ENCODE peak calls at places on chromosomes 12 and 14, in five cellular contexts. P is upper lobe of left lung, V is foreskin fibroblast, D is HuH-7, Q is iris pigment epithelial cell. H is an unnamed sample.

GRCh38 chr14:56648508-56649301 is 69.1 kb downstream of the TMEM260 start:
- DNase-seq in D (no peak), P (peak; percentile 38), Q (no peak), V (no peak), H (no peak)

GRCh38 chr12:48010366-48010970 is 6.2 kb upstream of the COL2A1 start:
- DNase-seq in P (no peak), V (no peak), D (no peak), Q (no peak), H (no peak)

GRCh38 chr12:97921957-97922722 is 459.5 kb downstream of the RMST start:
- DNase-seq in P (no peak), Q (peak; percentile 58), D (no peak), V (peak; percentile 59), H (no peak)

GRCh38 chr12:12819752-12820311 is 6.7 kb downstream of the DDX47 start:
- DNase-seq in Q (peak; percentile 99), P (no peak), V (peak; percentile 97), D (no peak), H (no peak)

GRCh38 chr14:74941676-74942097 is 13.7 kb downstream of the PGF start:
- DNase-seq in V (peak; percentile 57), Q (peak; percentile 70), P (peak; percentile 79), D (no peak), H (no peak)

GRCh38 chr12:56128669-56129209 is 672 bp downstream of the ESYT1 start:
- DNase-seq in P (no peak), Q (peak; percentile 22), V (no peak), D (no peak), H (no peak)

GRCh38 chr14:101073598-101073965 is 170.1 kb upstream of the RTL1 start:
- DNase-seq in P (no peak), Q (no peak), D (no peak), V (no peak), H (no peak)

GRCh38 chr14:78508023-78508422 is 337.9 kb downstream of the NRXN3 start:
- DNase-seq in Q (no peak), D (no peak), P (no peak), V (no peak), H (no peak)

GRCh38 chr14:31578266-31578665 is 17.1 kb downstream of the NUBPL start:
- DNase-seq in D (no peak), V (no peak), Q (peak; percentile 24), P (no peak), H (no peak)

GRCh38 chr12:93300611-93301021 is 77.1 kb upstream of the NUDT4 start:
- DNase-seq in V (no peak), Q (no peak), D (no peak), P (no peak), H (no peak)

GRCh38 chr14:98233656-98234055 is 1038.3 kb downstream of the BCL11B start:
- DNase-seq in V (no peak), P (no peak), Q (no peak), D (no peak), H (no peak)

GRCh38 chr12:92928431-92928961 is 599 bp downstream of the EEA1 start:
- DNase-seq in D (no peak), Q (peak; percentile 26), V (peak; percentile 21), P (peak; percentile 28), H (no peak)

GRCh38 chr12:124174949-124175348 is 119.9 kb upstream of the RFLNA start:
- DNase-seq in Q (no peak), V (peak; percentile 54), P (no peak), D (no peak), H (no peak)

GRCh38 chr12:117853600-117853999 is 115.2 kb downstream of the KSR2 start:
- DNase-seq in P (peak; percentile 67), D (peak; percentile 12), Q (no peak), V (no peak), H (no peak)

GRCh38 chr12:53424626-53425514 is 1.2 kb downstream of the AMHR2 start:
- DNase-seq in D (no peak), Q (no peak), V (no peak), P (no peak), H (no peak)

GRCh38 chr14:68719634-68720384 is 73.1 kb downstream of the ZFP36L1 start:
- DNase-seq in Q (peak; percentile 37), D (no peak), P (no peak), V (no peak), H (no peak)

GRCh38 chr12:56081393-56082347 is 1.7 kb downstream of the ERBB3 start:
- DNase-seq in Q (no peak), P (peak; percentile 63), V (no peak), D (peak; percentile 88), H (no peak)

GRCh38 chr14:33941727-33942126 is 9.1 kb downstream of the EGLN3 start:
- DNase-seq in Q (no peak), D (no peak), P (no peak), V (no peak), H (no peak)

GRCh38 chr12:6122211-6122610 is 2.3 kb downstream of the VWF start:
- DNase-seq in V (no peak), P (no peak), D (no peak), Q (no peak), H (no peak)

GRCh38 chr14:100348253-100348729 is 25.2 kb downstream of the SLC25A47 start:
- DNase-seq in Q (no peak), P (no peak), V (no peak), D (no peak), H (no peak)

GRCh38 chr12:53097207-53097563 is 282 bp upstream of the IGFBP6 start:
- DNase-seq in Q (peak; percentile 20), D (no peak), V (peak; percentile 40), P (no peak), H (no peak)

GRCh38 chr14:103453791-103454190 is 68.6 kb downstream of the MARK3 start:
- DNase-seq in P (no peak), D (no peak), Q (no peak), V (no peak), H (no peak)